ENCODE peak calls at places on chromosomes 13 and 19, in four cellular contexts. Q is HEK293T, X is GM12878, W is K562. T is an unnamed sample.

GRCh38 chr13:29021311-29021710 is 201.2 kb downstream of the MTUS2 start:
- DNase-seq in Q (no peak), X (no peak), W (no peak), T (no peak)

GRCh38 chr19:15532779-15533521 is 24.6 kb downstream of the CYP4F22 start:
- DNase-seq in Q (no peak), X (peak), W (no peak), T (no peak)

GRCh38 chr13:45393941-45394570 is 24.1 kb downstream of the SLC25A30 start:
- DNase-seq in Q (peak), X (no peak), W (peak), T (peak)

GRCh38 chr19:588093-588742 is 1.5 kb upstream of the HCN2 start:
- DNase-seq in Q (peak), X (no peak), W (peak), T (peak)

GRCh38 chr19:1223018-1223855 is 14.6 kb downstream of the CBARP start:
- DNase-seq in Q (peak), X (no peak), W (no peak), T (no peak)

GRCh38 chr19:41624515-41624914 is 2.4 kb downstream of the CEACAM4 start:
- DNase-seq in Q (no peak), X (no peak), W (no peak), T (no peak)

GRCh38 chr19:1134431-1134830 is 30.6 kb downstream of the GPX4 start:
- DNase-seq in Q (no peak), X (no peak), W (no peak), T (no peak)

GRCh38 chr13:99007414-99007986 is 29.6 kb upstream of the DOCK9 start:
- DNase-seq in Q (no peak), X (no peak), W (no peak), T (no peak)

GRCh38 chr19:43460362-43461016 is 4.9 kb downstream of the LYPD3 start:
- DNase-seq in Q (no peak), X (no peak), W (no peak), T (peak)

GRCh38 chr13:23516706-23517105 is 53.5 kb upstream of the TNFRSF19 start:
- DNase-seq in Q (no peak), X (no peak), W (no peak), T (peak)

GRCh38 chr19:12786149-12786870 is 5.0 kb upstream of the JUNB start:
- DNase-seq in Q (no peak), X (no peak), W (no peak), T (no peak)

GRCh38 chr19:49664171-49665070 is 1.2 kb downstream of the IRF3 start:
- DNase-seq in Q (peak), X (no peak), W (peak), T (peak)

GRCh38 chr19:9945319-9945966 is 9.1 kb upstream of the OLFM2 start:
- DNase-seq in Q (peak), X (no peak), W (peak), T (peak)

GRCh38 chr19:14318873-14319272 is 62.4 kb upstream of the ADGRE5 start:
- DNase-seq in Q (no peak), X (no peak), W (peak), T (no peak)

GRCh38 chr13:41454170-41454569 is 3.2 kb upstream of the RGCC start:
- DNase-seq in Q (no peak), X (no peak), W (no peak), T (no peak)

GRCh38 chr13:29754486-29754806 is 96.0 kb downstream of the UBL3 start:
- DNase-seq in Q (no peak), X (no peak), W (no peak), T (peak)

GRCh38 chr13:40130871-40131636 is 475.6 kb downstream of the COG6 start:
- DNase-seq in Q (no peak), X (no peak), W (no peak), T (peak)

GRCh38 chr19:2603320-2603719 is 99.2 kb downstream of the GNG7 start:
- DNase-seq in Q (no peak), X (no peak), W (no peak), T (no peak)
- TF ChIP-seq FOXM1 in Q (no peak), X (no peak), W (no peak), T (no peak)

DNA sequence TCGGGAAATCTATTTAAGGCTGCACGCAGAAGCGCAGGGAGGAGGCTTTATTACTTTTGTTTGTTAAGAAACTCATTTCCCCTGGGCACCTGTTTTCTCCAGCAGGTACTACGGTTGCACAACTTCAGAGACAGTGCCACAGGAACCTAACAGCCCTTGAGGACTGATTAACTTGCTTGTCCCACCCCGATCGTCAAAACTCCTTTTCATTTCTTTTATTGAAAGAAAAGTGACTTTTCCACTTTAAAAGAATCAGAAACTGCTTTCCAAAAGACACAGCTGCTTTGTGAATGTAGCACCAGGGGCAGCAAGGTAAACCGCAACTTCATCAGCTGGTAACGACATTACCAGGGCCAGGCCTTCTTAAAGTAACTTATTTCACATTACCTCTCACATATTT is 1.5 kb downstream of the ANKRD10 start:
- DNase-seq in Q (no peak), X (no peak), W (no peak), T (peak)
- TF ChIP-seq BHLHE40 in Q (no peak), X (no peak), W (no peak), T (no peak)

GRCh38 chr13:27112006-27112405 is 59.6 kb downstream of the USP12 start:
- DNase-seq in Q (no peak), X (no peak), W (no peak), T (no peak)

GRCh38 chr13:27117158-27117557 is 54.5 kb downstream of the USP12 start:
- DNase-seq in Q (no peak), X (no peak), W (no peak), T (no peak)

GRCh38 chr13:27117947-27118346 is 53.7 kb downstream of the USP12 start:
- DNase-seq in Q (no peak), X (no peak), W (no peak), T (no peak)

GRCh38 chr13:27110056-27110746 is 61.4 kb downstream of the USP12 start:
- DNase-seq in Q (no peak), X (no peak), W (no peak), T (no peak)

GRCh38 chr13:27113436-27113835 is 58.2 kb downstream of the USP12 start:
- DNase-seq in Q (no peak), X (no peak), W (no peak), T (no peak)
- TF ChIP-seq FOXM1 in Q (no peak), X (no peak), W (no peak), T (no peak)

GRCh38 chr19:17779281-17779930 is 15.5 kb upstream of the B3GNT3 start:
- DNase-seq in Q (peak), X (no peak), W (peak), T (no peak)
- TF ChIP-seq BHLHE40 in Q (no peak), X (no peak), W (no peak), T (no peak)

GRCh38 chr19:7595466-7596133 is at the start of gene CAMSAP3:
- DNase-seq in Q (peak), X (no peak), W (peak), T (peak)
- TF ChIP-seq FOXM1 in Q (no peak), X (no peak), W (no peak), T (no peak)

GRCh38 chr13:100399455-100399854 is 189.1 kb downstream of the GGACT start:
- DNase-seq in Q (no peak), X (no peak), W (no peak), T (no peak)
- TF ChIP-seq BHLHE40 in Q (no peak), X (no peak), W (no peak), T (no peak)

DNA sequence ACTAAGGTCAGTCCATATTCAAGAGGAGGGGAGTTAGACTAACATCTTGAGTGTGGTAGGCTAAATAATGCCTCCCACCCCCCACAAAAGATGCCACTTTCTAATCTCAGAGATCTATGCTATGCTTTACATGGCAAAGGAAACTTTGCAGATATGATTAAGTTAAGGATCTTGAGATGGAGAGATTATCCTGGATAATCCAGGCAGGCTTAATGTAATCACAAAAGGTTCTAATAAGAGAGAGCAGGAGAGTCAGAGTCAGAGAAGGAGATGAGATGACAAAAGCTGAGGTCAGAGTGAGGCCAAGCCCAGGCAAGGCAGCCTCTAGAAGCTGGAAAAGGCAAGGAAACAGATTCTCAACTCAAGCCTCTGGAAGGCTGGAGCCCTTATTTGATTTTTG is 1011.6 kb downstream of the PCDH9 start:
- DNase-seq in Q (no peak), X (no peak), W (no peak), T (no peak)
- TF ChIP-seq FOXM1 in Q (no peak), X (no peak), W (no peak), T (no peak)

DNA sequence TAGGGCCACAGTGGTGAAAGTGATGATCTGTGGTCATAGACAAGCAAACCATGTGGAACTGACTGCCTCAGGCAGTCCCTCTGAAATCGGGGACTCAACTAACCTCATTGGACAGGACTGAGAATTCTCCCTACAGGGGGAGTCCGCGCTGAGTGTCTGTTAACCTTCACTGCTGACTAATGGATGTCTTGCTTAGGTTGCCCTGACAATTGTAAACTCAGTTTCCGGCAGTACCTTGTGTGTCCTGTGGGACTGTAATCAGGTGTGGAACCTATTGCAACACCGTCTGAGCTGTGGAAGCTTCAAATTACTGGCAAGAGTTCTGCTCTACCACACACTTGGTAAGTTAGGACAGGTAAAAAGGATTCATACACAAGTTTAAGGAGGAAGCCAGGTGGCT is 21.8 kb downstream of the ZNF77 start:
- DNase-seq in Q (no peak), X (no peak), W (no peak), T (peak)
- TF ChIP-seq BHLHE40 in Q (no peak), X (no peak), W (no peak), T (no peak)